ENCODE peak calls at places on chromosomes 3 and 15, in four cellular contexts. S is IMR-90, B is K562, W is GM12878. Q is an unnamed sample.

GRCh38 chr3:139448104-139448503 is 28.2 kb downstream of the RBP2 start:
- DNase-seq in W (no peak), B (no peak), S (no peak), Q (no peak)

GRCh38 chr3:146747928-146748327 is 142.8 kb upstream of the PLSCR5 start:
- DNase-seq in W (no peak), S (peak), B (no peak), Q (no peak)

GRCh38 chr3:45226206-45226915 is at the start of gene TMEM158:
- DNase-seq in S (peak), W (no peak), B (peak), Q (no peak)

GRCh38 chr3:126390751-126391150 is 4.0 kb upstream of the CFAP100 start:
- DNase-seq in S (no peak), B (no peak), W (no peak), Q (no peak)

GRCh38 chr3:167626490-167626889 is 27.3 kb downstream of the WDR49 start:
- DNase-seq in B (no peak), W (no peak), S (no peak), Q (no peak)

GRCh38 chr3:58173670-58174472 is 36.9 kb downstream of the DNASE1L3 start:
- DNase-seq in W (no peak), S (no peak), B (peak), Q (peak)

GRCh38 chr3:87002346-87002745 is 11.4 kb upstream of the VGLL3 start:
- DNase-seq in S (no peak), W (no peak), B (no peak), Q (no peak)

GRCh38 chr15:64246364-64247189 is 83.8 kb upstream of the PPIB start:
- DNase-seq in W (peak), S (peak), B (peak), Q (no peak)

GRCh38 chr3:191329654-191330308 is 545 bp downstream of the UTS2B start:
- DNase-seq in B (peak), W (no peak), S (peak), Q (peak)

GRCh38 chr15:55343168-55343567 is 24.1 kb downstream of the PIGB start:
- DNase-seq in S (no peak), B (no peak), W (no peak), Q (no peak)

GRCh38 chr3:16205156-16205870 is 30.8 kb downstream of the GALNT15 start:
- DNase-seq in W (no peak), B (no peak), S (peak), Q (no peak)

GRCh38 chr3:55549172-55549571 is 62.1 kb upstream of the WNT5A start:
- DNase-seq in S (peak), B (no peak), W (no peak), Q (no peak)
- TF ChIP-seq CHD1 in S (no peak), B (no peak), W (no peak), Q (no peak)

GRCh38 chr3:123739754-123740153 is 144.4 kb downstream of the MYLK start:
- DNase-seq in S (peak), W (no peak), B (no peak), Q (no peak)
- TF ChIP-seq CHD1 in S (no peak), W (no peak), B (no peak), Q (no peak)

GRCh38 chr15:67861983-67862382 is 22.1 kb upstream of the RNU6-1 start:
- DNase-seq in S (no peak), W (no peak), B (no peak), Q (no peak)

GRCh38 chr15:67863442-67863987 is 23.7 kb upstream of the RNU6-1 start:
- DNase-seq in B (peak), W (peak), S (peak), Q (no peak)

GRCh38 chr15:67862771-67863441 is 23.1 kb upstream of the RNU6-1 start:
- DNase-seq in B (no peak), S (no peak), W (peak), Q (no peak)

GRCh38 chr15:67865766-67866165 is 25.9 kb upstream of the RNU6-1 start:
- DNase-seq in B (no peak), W (no peak), S (no peak), Q (no peak)

DNA sequence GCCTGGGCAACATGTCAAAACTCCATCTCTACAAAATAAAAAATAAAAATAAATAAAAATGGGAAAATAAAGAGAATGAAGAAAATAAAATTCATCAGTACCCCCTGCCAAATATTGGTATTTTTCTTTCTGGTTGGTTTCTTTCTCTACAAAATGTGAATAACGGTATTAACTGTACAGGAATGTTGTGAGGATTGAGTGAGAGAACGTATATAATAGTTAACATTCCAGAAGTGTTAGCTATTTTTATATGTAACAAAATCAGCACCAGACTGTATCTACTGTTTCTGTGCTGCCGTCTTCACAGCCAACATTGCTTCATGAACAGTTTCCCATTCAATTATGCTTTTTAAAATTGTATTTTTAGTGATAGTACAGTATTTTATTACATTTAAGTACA is 25.5 kb upstream of the RNU6-1 start:
- DNase-seq in S (peak), W (no peak), B (no peak), Q (no peak)
- TF ChIP-seq CHD1 in S (no peak), W (no peak), B (no peak), Q (no peak)

GRCh38 chr3:39381432-39381831 is 1.7 kb upstream of the SLC25A38 start:
- DNase-seq in S (no peak), B (no peak), W (no peak), Q (no peak)

GRCh38 chr3:39385456-39386098 is 2.4 kb downstream of the SLC25A38 start:
- DNase-seq in B (peak), S (no peak), W (no peak), Q (no peak)

GRCh38 chr3:39384665-39385000 is 1.5 kb downstream of the SLC25A38 start:
- DNase-seq in S (no peak), W (no peak), B (no peak), Q (no peak)

GRCh38 chr3:39383913-39384664 is 919 bp downstream of the SLC25A38 start:
- DNase-seq in W (peak), S (peak), B (peak), Q (peak)

GRCh38 chr3:39383190-39383912 is at the start of gene SLC25A38:
- DNase-seq in B (peak), S (peak), W (no peak), Q (peak)
- TF ChIP-seq CHD1 in B (peak), S (no peak), W (no peak), Q (no peak)

DNA sequence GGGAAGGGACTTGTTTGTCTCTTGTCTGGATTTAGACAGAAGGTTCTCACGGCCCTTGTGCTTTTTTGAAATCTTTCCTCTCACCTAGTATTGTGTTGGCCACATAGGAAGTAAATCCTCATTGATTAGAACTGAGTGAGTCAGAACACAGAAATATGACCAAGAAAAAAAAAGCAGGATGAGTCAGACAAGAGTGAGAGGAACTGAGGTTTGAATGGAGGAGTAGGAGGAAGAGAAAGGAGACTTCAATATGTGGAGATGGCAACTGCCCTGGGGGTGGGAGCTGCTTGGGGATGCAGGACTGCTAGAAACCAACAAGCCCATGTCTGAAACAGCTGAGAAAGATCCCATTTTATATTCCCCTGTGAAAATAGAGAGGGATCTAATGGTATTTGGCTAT is 194.1 kb upstream of the ZBTB20 start:
- DNase-seq in B (no peak), S (peak), W (no peak), Q (no peak)
- TF ChIP-seq CHD1 in B (no peak), S (no peak), W (no peak), Q (no peak)

GRCh38 chr3:195120199-195120556 is 150.8 kb downstream of the XXYLT1 start:
- DNase-seq in B (no peak), S (no peak), W (no peak), Q (no peak)
- TF ChIP-seq CHD1 in B (no peak), S (no peak), W (no peak), Q (no peak)

DNA sequence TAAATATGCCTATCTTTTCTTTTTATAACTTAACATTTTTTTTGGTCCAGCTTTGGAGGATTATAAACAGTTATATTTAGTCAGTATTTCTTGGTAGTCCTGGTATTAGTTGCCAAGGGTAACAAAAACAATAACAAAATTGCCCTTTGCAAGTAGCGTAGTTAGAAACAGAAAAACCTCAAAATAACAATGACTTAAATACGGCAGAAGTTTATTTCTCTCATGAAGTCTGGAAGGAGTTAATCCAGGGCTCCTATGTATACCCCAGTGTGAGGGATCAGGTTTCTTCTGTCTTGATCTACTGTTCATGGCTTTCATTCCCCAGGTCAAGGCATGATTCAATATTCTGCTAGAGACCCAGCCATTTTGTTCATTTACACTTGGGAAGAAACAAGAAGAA is 14.2 kb upstream of the MYH15 start:
- DNase-seq in S (peak), B (no peak), W (no peak), Q (no peak)
- TF ChIP-seq CHD1 in S (no peak), B (no peak), W (no peak), Q (no peak)

GRCh38 chr3:64836097-64836496 is 148.3 kb upstream of the ADAMTS9 start:
- DNase-seq in W (no peak), S (no peak), B (no peak), Q (no peak)
- TF ChIP-seq CHD1 in W (no peak), S (no peak), B (no peak), Q (no peak)

DNA sequence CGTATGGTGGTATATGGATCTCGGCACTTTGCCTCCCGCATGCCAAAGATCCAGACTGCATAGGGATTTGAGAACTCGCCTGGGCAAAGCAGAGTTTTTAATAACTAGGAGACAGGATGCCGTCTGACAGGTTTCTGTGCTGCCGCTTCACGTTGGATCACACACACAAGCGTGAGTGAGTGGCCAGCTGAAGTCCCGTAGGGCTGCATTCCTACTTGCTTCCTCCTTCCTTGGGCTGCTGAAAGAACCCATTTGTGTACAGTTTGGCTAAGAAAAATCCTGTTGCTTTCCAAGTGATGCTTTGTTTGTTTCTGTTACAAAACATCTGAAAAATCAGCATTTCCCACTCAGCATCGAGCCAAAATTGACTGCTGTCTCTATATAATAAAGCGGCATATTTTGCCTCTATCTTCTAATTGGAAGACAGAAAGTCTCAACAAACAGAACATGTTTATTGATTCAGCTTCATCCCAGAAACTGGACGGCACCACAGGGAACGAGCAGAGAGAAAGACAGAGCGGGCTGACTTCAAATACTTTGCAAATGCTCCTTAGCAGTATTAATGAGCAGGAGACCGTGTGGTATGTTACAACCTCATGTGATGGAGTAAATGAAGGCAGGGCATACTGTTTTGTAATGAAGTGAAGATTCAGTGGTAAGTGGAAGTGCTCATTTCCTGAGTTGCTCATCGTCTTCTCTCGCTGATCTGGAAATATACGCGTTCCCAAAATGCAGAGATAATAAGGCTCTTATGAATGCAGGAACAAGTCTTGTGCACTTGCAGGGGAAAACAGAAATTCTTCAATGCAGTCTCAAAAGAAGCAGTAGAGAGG is 604.5 kb upstream of the CFAP20DC start:
- DNase-seq in S (peak), W (no peak), B (no peak), Q (no peak)
- TF ChIP-seq CHD1 in S (no peak), W (no peak), B (no peak), Q (no peak)

GRCh38 chr15:99707481-99708270 is 25.6 kb downstream of the LYSMD4 start:
- DNase-seq in B (no peak), W (no peak), S (peak), Q (no peak)

GRCh38 chr15:99711685-99712084 is 21.6 kb downstream of the LYSMD4 start:
- DNase-seq in W (no peak), B (no peak), S (no peak), Q (no peak)

GRCh38 chr15:99706557-99707303 is 26.5 kb downstream of the LYSMD4 start:
- DNase-seq in W (no peak), B (no peak), S (no peak), Q (no peak)

GRCh38 chr15:99709243-99709986 is 23.8 kb downstream of the LYSMD4 start:
- DNase-seq in S (no peak), W (no peak), B (no peak), Q (no peak)

GRCh38 chr15:99708563-99708962 is 24.7 kb downstream of the LYSMD4 start:
- DNase-seq in B (peak), W (no peak), S (peak), Q (no peak)
- TF ChIP-seq CHD1 in B (no peak), W (no peak), S (no peak), Q (no peak)